ENCODE peak calls at places on chromosomes 7 and 10, in nine cellular contexts. One of them, this sample, is unnamed.

GRCh38 chr10:93065675-93066543 is 5.3 kb downstream of the CYP26C1 start:
- DNase-seq in NCI-H1105 treated with DMSO at 0.1 percent for 48 hours: peak
- DNase-seq in stimulated activated naive CD8-positive, alpha-beta T cell treated with anti-CD3 and anti-CD28 coated beads, Interleukin-15, Interleukin-2, amounts not matched to agents 100 U/mL and 50 U/mL, for 24 hours: no peak
- DNase-seq in iris pigment epithelial cell: no peak
- DNase-seq in head of caudate nucleus: no peak
- DNase-seq in transverse colon: no peak
- DNase-seq in AG04450: no peak
- DNase-seq in A673: no peak
- DNase-seq in smooth muscle cell of the brain vasculature: no peak
- DNase-seq in this sample: no peak

GRCh38 chr10:78292250-78292986 is 258.8 kb downstream of the RPS24 start:
- DNase-seq in NCI-H1105 treated with DMSO at 0.1 percent for 48 hours: no peak
- DNase-seq in stimulated activated naive CD8-positive, alpha-beta T cell treated with anti-CD3 and anti-CD28 coated beads, Interleukin-15, Interleukin-2, amounts not matched to agents 100 U/mL and 50 U/mL, for 24 hours: no peak
- DNase-seq in iris pigment epithelial cell: no peak
- DNase-seq in head of caudate nucleus: no peak
- DNase-seq in transverse colon: no peak
- DNase-seq in AG04450: no peak
- DNase-seq in A673: no peak
- DNase-seq in smooth muscle cell of the brain vasculature: no peak
- DNase-seq in this sample: no peak

GRCh38 chr10:124705021-124705740 is 39.0 kb downstream of the FAM53B start:
- DNase-seq in NCI-H1105 treated with DMSO at 0.1 percent for 48 hours: no peak
- DNase-seq in stimulated activated naive CD8-positive, alpha-beta T cell treated with anti-CD3 and anti-CD28 coated beads, Interleukin-15, Interleukin-2, amounts not matched to agents 100 U/mL and 50 U/mL, for 24 hours: no peak
- DNase-seq in iris pigment epithelial cell: no peak
- DNase-seq in head of caudate nucleus: no peak
- DNase-seq in transverse colon: no peak
- DNase-seq in AG04450: no peak
- DNase-seq in A673: no peak
- DNase-seq in smooth muscle cell of the brain vasculature: no peak
- DNase-seq in this sample: no peak

GRCh38 chr10:91381562-91381923 is 28.6 kb upstream of the HECTD2 start:
- DNase-seq in NCI-H1105 treated with DMSO at 0.1 percent for 48 hours: no peak
- DNase-seq in stimulated activated naive CD8-positive, alpha-beta T cell treated with anti-CD3 and anti-CD28 coated beads, Interleukin-15, Interleukin-2, amounts not matched to agents 100 U/mL and 50 U/mL, for 24 hours: no peak
- DNase-seq in iris pigment epithelial cell: no peak
- DNase-seq in head of caudate nucleus: peak
- DNase-seq in transverse colon: no peak
- DNase-seq in AG04450: no peak
- DNase-seq in A673: peak
- DNase-seq in smooth muscle cell of the brain vasculature: no peak
- DNase-seq in this sample: no peak

GRCh38 chr10:6337382-6337781 is 134.7 kb downstream of the PFKFB3 start:
- DNase-seq in NCI-H1105 treated with DMSO at 0.1 percent for 48 hours: no peak
- DNase-seq in stimulated activated naive CD8-positive, alpha-beta T cell treated with anti-CD3 and anti-CD28 coated beads, Interleukin-15, Interleukin-2, amounts not matched to agents 100 U/mL and 50 U/mL, for 24 hours: no peak
- DNase-seq in iris pigment epithelial cell: peak
- DNase-seq in head of caudate nucleus: no peak
- DNase-seq in transverse colon: no peak
- DNase-seq in AG04450: no peak
- DNase-seq in A673: no peak
- DNase-seq in smooth muscle cell of the brain vasculature: peak
- DNase-seq in this sample: no peak

GRCh38 chr10:103193820-103194529 is 903 bp upstream of the NT5C2 start:
- DNase-seq in NCI-H1105 treated with DMSO at 0.1 percent for 48 hours: no peak
- DNase-seq in stimulated activated naive CD8-positive, alpha-beta T cell treated with anti-CD3 and anti-CD28 coated beads, Interleukin-15, Interleukin-2, amounts not matched to agents 100 U/mL and 50 U/mL, for 24 hours: no peak
- DNase-seq in iris pigment epithelial cell: peak
- DNase-seq in head of caudate nucleus: no peak
- DNase-seq in transverse colon: no peak
- DNase-seq in AG04450: no peak
- DNase-seq in A673: no peak
- DNase-seq in smooth muscle cell of the brain vasculature: no peak
- DNase-seq in this sample: no peak

GRCh38 chr10:14063531-14064317 is 267.0 kb downstream of the FRMD4A start:
- DNase-seq in NCI-H1105 treated with DMSO at 0.1 percent for 48 hours: no peak
- DNase-seq in stimulated activated naive CD8-positive, alpha-beta T cell treated with anti-CD3 and anti-CD28 coated beads, Interleukin-15, Interleukin-2, amounts not matched to agents 100 U/mL and 50 U/mL, for 24 hours: no peak
- DNase-seq in iris pigment epithelial cell: peak
- DNase-seq in head of caudate nucleus: no peak
- DNase-seq in transverse colon: no peak
- DNase-seq in AG04450: peak
- DNase-seq in A673: no peak
- DNase-seq in smooth muscle cell of the brain vasculature: peak
- DNase-seq in this sample: no peak

GRCh38 chr7:18357691-18358090 is 137.9 kb upstream of the HDAC9 start:
- DNase-seq in NCI-H1105 treated with DMSO at 0.1 percent for 48 hours: no peak
- DNase-seq in stimulated activated naive CD8-positive, alpha-beta T cell treated with anti-CD3 and anti-CD28 coated beads, Interleukin-15, Interleukin-2, amounts not matched to agents 100 U/mL and 50 U/mL, for 24 hours: no peak
- DNase-seq in iris pigment epithelial cell: peak
- DNase-seq in head of caudate nucleus: no peak
- DNase-seq in transverse colon: no peak
- DNase-seq in AG04450: no peak
- DNase-seq in A673: peak
- DNase-seq in smooth muscle cell of the brain vasculature: no peak
- DNase-seq in this sample: no peak

GRCh38 chr10:78576276-78576675 is 492.5 kb upstream of the ZMIZ1 start:
- DNase-seq in NCI-H1105 treated with DMSO at 0.1 percent for 48 hours: no peak
- DNase-seq in stimulated activated naive CD8-positive, alpha-beta T cell treated with anti-CD3 and anti-CD28 coated beads, Interleukin-15, Interleukin-2, amounts not matched to agents 100 U/mL and 50 U/mL, for 24 hours: no peak
- DNase-seq in iris pigment epithelial cell: no peak
- DNase-seq in head of caudate nucleus: no peak
- DNase-seq in transverse colon: no peak
- DNase-seq in AG04450: no peak
- DNase-seq in A673: no peak
- DNase-seq in smooth muscle cell of the brain vasculature: no peak
- DNase-seq in this sample: no peak

GRCh38 chr10:86363833-86364511 is 2.6 kb downstream of the GRID1 start:
- DNase-seq in NCI-H1105 treated with DMSO at 0.1 percent for 48 hours: no peak
- DNase-seq in stimulated activated naive CD8-positive, alpha-beta T cell treated with anti-CD3 and anti-CD28 coated beads, Interleukin-15, Interleukin-2, amounts not matched to agents 100 U/mL and 50 U/mL, for 24 hours: no peak
- DNase-seq in iris pigment epithelial cell: no peak
- DNase-seq in head of caudate nucleus: no peak
- DNase-seq in transverse colon: no peak
- DNase-seq in AG04450: no peak
- DNase-seq in A673: no peak
- DNase-seq in smooth muscle cell of the brain vasculature: no peak
- DNase-seq in this sample: no peak

GRCh38 chr7:132030883-132031282 is 474.5 kb upstream of the PODXL start:
- DNase-seq in NCI-H1105 treated with DMSO at 0.1 percent for 48 hours: no peak
- DNase-seq in stimulated activated naive CD8-positive, alpha-beta T cell treated with anti-CD3 and anti-CD28 coated beads, Interleukin-15, Interleukin-2, amounts not matched to agents 100 U/mL and 50 U/mL, for 24 hours: no peak
- DNase-seq in iris pigment epithelial cell: no peak
- DNase-seq in head of caudate nucleus: no peak
- DNase-seq in transverse colon: no peak
- DNase-seq in AG04450: no peak
- DNase-seq in A673: no peak
- DNase-seq in smooth muscle cell of the brain vasculature: no peak
- DNase-seq in this sample: no peak

GRCh38 chr7:94382155-94382554 is 12.5 kb upstream of the COL1A2 start:
- DNase-seq in NCI-H1105 treated with DMSO at 0.1 percent for 48 hours: no peak
- DNase-seq in stimulated activated naive CD8-positive, alpha-beta T cell treated with anti-CD3 and anti-CD28 coated beads, Interleukin-15, Interleukin-2, amounts not matched to agents 100 U/mL and 50 U/mL, for 24 hours: no peak
- DNase-seq in iris pigment epithelial cell: peak
- DNase-seq in head of caudate nucleus: no peak
- DNase-seq in transverse colon: no peak
- DNase-seq in AG04450: no peak
- DNase-seq in A673: no peak
- DNase-seq in smooth muscle cell of the brain vasculature: no peak
- DNase-seq in this sample: no peak

GRCh38 chr10:29345144-29345892 is 56.4 kb downstream of the LYZL1 start:
- DNase-seq in NCI-H1105 treated with DMSO at 0.1 percent for 48 hours: no peak
- DNase-seq in stimulated activated naive CD8-positive, alpha-beta T cell treated with anti-CD3 and anti-CD28 coated beads, Interleukin-15, Interleukin-2, amounts not matched to agents 100 U/mL and 50 U/mL, for 24 hours: no peak
- DNase-seq in iris pigment epithelial cell: no peak
- DNase-seq in head of caudate nucleus: no peak
- DNase-seq in transverse colon: no peak
- DNase-seq in AG04450: no peak
- DNase-seq in A673: peak
- DNase-seq in smooth muscle cell of the brain vasculature: no peak
- DNase-seq in this sample: no peak

GRCh38 chr10:69647101-69647500 is 17.1 kb downstream of the FAM241B start:
- DNase-seq in NCI-H1105 treated with DMSO at 0.1 percent for 48 hours: no peak
- DNase-seq in stimulated activated naive CD8-positive, alpha-beta T cell treated with anti-CD3 and anti-CD28 coated beads, Interleukin-15, Interleukin-2, amounts not matched to agents 100 U/mL and 50 U/mL, for 24 hours: no peak
- DNase-seq in iris pigment epithelial cell: no peak
- DNase-seq in head of caudate nucleus: peak
- DNase-seq in transverse colon: no peak
- DNase-seq in AG04450: no peak
- DNase-seq in A673: no peak
- DNase-seq in smooth muscle cell of the brain vasculature: no peak
- DNase-seq in this sample: no peak

This sample was measured in CD4-positive, alpha-beta T cell.